ENCODE peak calls at places on chromosomes 2 and 18, in four cellular contexts. One of them, this sample, is unnamed.

GRCh38 chr2:60549250-60550150 is 4.0 kb downstream of the BCL11A start:
- DNase-seq in gastrocnemius medialis: no peak
- DNase-seq in AG04450: no peak
- DNase-seq in heart right ventricle: peak
- DNase-seq in this sample: no peak

GRCh38 chr2:16871426-16871825 is 205.8 kb upstream of the CYRIA start:
- DNase-seq in gastrocnemius medialis: no peak
- DNase-seq in heart right ventricle: no peak
- DNase-seq in AG04450: no peak
- DNase-seq in this sample: no peak

GRCh38 chr2:191713837-191714236 is 35.9 kb downstream of the NABP1 start:
- DNase-seq in AG04450: no peak
- DNase-seq in heart right ventricle: no peak
- DNase-seq in gastrocnemius medialis: no peak
- DNase-seq in this sample: no peak

GRCh38 chr2:33081691-33082090 is 134.9 kb downstream of the LTBP1 start:
- DNase-seq in heart right ventricle: no peak
- DNase-seq in AG04450: no peak
- DNase-seq in gastrocnemius medialis: no peak
- DNase-seq in this sample: no peak

GRCh38 chr2:20382965-20383800 is 32.5 kb upstream of the PUM2 start:
- DNase-seq in AG04450: peak
- DNase-seq in heart right ventricle: no peak
- DNase-seq in gastrocnemius medialis: no peak
- DNase-seq in this sample: no peak

GRCh38 chr2:28216320-28216719 is 176.3 kb upstream of the FOSL2 start:
- DNase-seq in heart right ventricle: no peak
- DNase-seq in AG04450: no peak
- DNase-seq in gastrocnemius medialis: no peak
- DNase-seq in this sample: no peak

GRCh38 chr2:28662468-28663095 is 89.0 kb upstream of the PPP1CB start:
- DNase-seq in AG04450: no peak
- DNase-seq in heart right ventricle: no peak
- DNase-seq in gastrocnemius medialis: no peak
- DNase-seq in this sample: no peak

GRCh38 chr18:2237706-2238105 is 333.6 kb downstream of the METTL4 start:
- DNase-seq in AG04450: no peak
- DNase-seq in heart right ventricle: no peak
- DNase-seq in gastrocnemius medialis: no peak
- DNase-seq in this sample: no peak

GRCh38 chr2:67268806-67269205 is 128.3 kb upstream of the ETAA1 start:
- DNase-seq in AG04450: no peak
- DNase-seq in gastrocnemius medialis: no peak
- DNase-seq in heart right ventricle: no peak
- DNase-seq in this sample: no peak

GRCh38 chr18:77102246-77103040 is 30.1 kb downstream of the MBP start:
- DNase-seq in AG04450: peak
- DNase-seq in gastrocnemius medialis: no peak
- DNase-seq in heart right ventricle: no peak
- DNase-seq in this sample: no peak

GRCh38 chr2:160214461-160215055 is 14.5 kb upstream of the ITGB6 start:
- DNase-seq in AG04450: peak
- DNase-seq in gastrocnemius medialis: peak
- DNase-seq in heart right ventricle: no peak
- DNase-seq in this sample: no peak

GRCh38 chr2:239328306-239329191 is 72.3 kb downstream of the HDAC4 start:
- DNase-seq in AG04450: peak
- DNase-seq in heart right ventricle: peak
- DNase-seq in gastrocnemius medialis: peak
- DNase-seq in this sample: peak

GRCh38 chr2:220555961-220556360 is 928.5 kb downstream of the SLC4A3 start:
- DNase-seq in heart right ventricle: no peak
- DNase-seq in gastrocnemius medialis: no peak
- DNase-seq in AG04450: no peak
- DNase-seq in this sample: no peak

GRCh38 chr18:59249186-59249774 is 24.0 kb downstream of the RAX start:
- DNase-seq in gastrocnemius medialis: no peak
- DNase-seq in AG04450: peak
- DNase-seq in heart right ventricle: no peak
- DNase-seq in this sample: no peak

GRCh38 chr2:217740796-217741195 is 262.0 kb downstream of the TNS1 start:
- DNase-seq in heart right ventricle: no peak
- DNase-seq in gastrocnemius medialis: no peak
- DNase-seq in AG04450: no peak
- DNase-seq in this sample: no peak

GRCh38 chr2:54402350-54402749 is 53.8 kb upstream of the SPTBN1 start:
- DNase-seq in heart right ventricle: peak
- DNase-seq in gastrocnemius medialis: peak
- DNase-seq in AG04450: peak
- DNase-seq in this sample: no peak

GRCh38 chr2:73913414-73914054 is 13.1 kb upstream of the DGUOK start:
- DNase-seq in gastrocnemius medialis: no peak
- DNase-seq in AG04450: no peak
- DNase-seq in heart right ventricle: no peak
- DNase-seq in this sample: no peak

GRCh38 chr2:177598321-177598922 is 205.8 kb downstream of the AGPS start:
- DNase-seq in gastrocnemius medialis: no peak
- DNase-seq in AG04450: no peak
- DNase-seq in heart right ventricle: peak
- DNase-seq in this sample: peak

GRCh38 chr2:136645458-136645857 is 119.9 kb upstream of the THSD7B start:
- DNase-seq in AG04450: no peak
- DNase-seq in heart right ventricle: no peak
- DNase-seq in gastrocnemius medialis: no peak
- DNase-seq in this sample: no peak

GRCh38 chr2:158878003-158878402 is 82.9 kb downstream of the DAPL1 start:
- DNase-seq in gastrocnemius medialis: no peak
- DNase-seq in AG04450: no peak
- DNase-seq in heart right ventricle: no peak
- DNase-seq in this sample: no peak

GRCh38 chr2:17879137-17879912 is 858 bp downstream of the KCNS3 start:
- DNase-seq in heart right ventricle: peak
- DNase-seq in gastrocnemius medialis: peak
- DNase-seq in AG04450: no peak
- DNase-seq in this sample: peak

GRCh38 chr18:58580078-58580477 is 48.8 kb downstream of the ALPK2 start:
- DNase-seq in AG04450: no peak
- DNase-seq in gastrocnemius medialis: no peak
- DNase-seq in heart right ventricle: no peak
- DNase-seq in this sample: no peak

GRCh38 chr2:172089005-172089504 is 3.7 kb downstream of the DLX1 start:
- DNase-seq in AG04450: no peak
- DNase-seq in gastrocnemius medialis: no peak
- DNase-seq in heart right ventricle: no peak
- DNase-seq in this sample: no peak

GRCh38 chr2:60484080-60484737 is 69.2 kb downstream of the BCL11A start:
- DNase-seq in heart right ventricle: no peak
- DNase-seq in gastrocnemius medialis: no peak
- DNase-seq in AG04450: peak
- DNase-seq in this sample: no peak

GRCh38 chr2:207045531-207045930 is 106.2 kb downstream of the CPO start:
- DNase-seq in heart right ventricle: no peak
- DNase-seq in gastrocnemius medialis: no peak
- DNase-seq in AG04450: no peak
- DNase-seq in this sample: no peak

GRCh38 chr2:207044380-207044779 is 105.1 kb downstream of the CPO start:
- DNase-seq in AG04450: no peak
- DNase-seq in heart right ventricle: no peak
- DNase-seq in gastrocnemius medialis: no peak
- DNase-seq in this sample: no peak

GRCh38 chr2:207044963-207045362 is 105.6 kb downstream of the CPO start:
- DNase-seq in heart right ventricle: no peak
- DNase-seq in gastrocnemius medialis: no peak
- DNase-seq in AG04450: no peak
- DNase-seq in this sample: no peak

GRCh38 chr2:207048421-207048820 is 109.1 kb downstream of the CPO start:
- DNase-seq in AG04450: no peak
- DNase-seq in heart right ventricle: no peak
- DNase-seq in gastrocnemius medialis: no peak
- DNase-seq in this sample: no peak

GRCh38 chr2:207046642-207047213 is 107.4 kb downstream of the CPO start:
- DNase-seq in gastrocnemius medialis: no peak
- DNase-seq in AG04450: no peak
- DNase-seq in heart right ventricle: no peak
- DNase-seq in this sample: no peak
- TF ChIP-seq CTCF in gastrocnemius medialis: no peak
- TF ChIP-seq CTCF in AG04450: no peak
- TF ChIP-seq CTCF in heart right ventricle: peak
- TF ChIP-seq CTCF in this sample: peak

GRCh38 chr2:205898744-205899143 is 187.2 kb downstream of the INO80D start:
- DNase-seq in AG04450: no peak
- DNase-seq in heart right ventricle: no peak
- DNase-seq in gastrocnemius medialis: no peak
- DNase-seq in this sample: no peak

GRCh38 chr2:205902899-205903236 is 183.1 kb downstream of the INO80D start:
- DNase-seq in gastrocnemius medialis: no peak
- DNase-seq in heart right ventricle: no peak
- DNase-seq in AG04450: no peak
- DNase-seq in this sample: no peak

GRCh38 chr2:205904873-205905272 is 181.1 kb downstream of the INO80D start:
- DNase-seq in heart right ventricle: no peak
- DNase-seq in AG04450: no peak
- DNase-seq in gastrocnemius medialis: no peak
- DNase-seq in this sample: no peak

GRCh38 chr2:205903549-205904129 is 182.3 kb downstream of the INO80D start:
- DNase-seq in heart right ventricle: no peak
- DNase-seq in AG04450: no peak
- DNase-seq in gastrocnemius medialis: no peak
- DNase-seq in this sample: no peak

DNA sequence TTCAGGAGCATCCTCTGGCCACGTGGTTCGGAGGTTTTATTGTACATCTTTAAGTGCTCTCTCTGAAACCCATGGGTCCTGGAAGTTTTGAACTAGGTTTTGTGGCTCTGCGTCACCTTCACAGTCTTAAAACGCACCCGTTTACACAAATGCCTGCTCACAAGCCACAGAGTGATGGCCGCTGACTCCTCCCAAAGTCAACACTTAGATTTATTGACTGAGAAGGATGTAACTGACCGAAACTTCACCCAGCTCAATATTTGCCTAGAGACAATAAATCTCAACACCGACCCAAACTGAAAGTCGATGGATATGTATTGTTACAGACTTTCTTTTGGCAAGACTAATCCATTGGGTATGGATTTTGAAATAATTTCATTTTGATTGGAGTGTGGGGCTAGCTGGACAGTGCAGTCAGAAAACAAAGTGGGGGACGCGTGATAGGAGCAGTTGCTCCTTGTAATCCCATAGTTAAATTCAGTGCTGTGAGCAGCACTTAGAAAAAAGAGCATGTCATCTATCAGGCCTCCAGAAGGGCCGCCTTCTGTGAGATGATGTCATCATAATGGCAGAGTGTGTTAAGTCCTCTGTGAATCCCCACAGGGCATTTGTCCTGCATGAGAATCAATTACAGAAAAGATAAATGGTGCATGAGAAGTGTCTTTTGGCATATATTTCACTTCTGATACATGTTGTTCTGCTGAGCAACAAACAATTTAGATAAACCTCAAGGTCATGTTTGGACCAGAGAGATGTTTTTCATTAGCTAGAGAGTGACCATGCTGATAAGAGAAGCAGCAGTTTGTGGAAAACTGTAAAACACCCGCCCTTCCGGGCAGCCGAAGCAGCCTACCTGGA is 183.7 kb downstream of the INO80D start:
- DNase-seq in AG04450: no peak
- DNase-seq in gastrocnemius medialis: no peak
- DNase-seq in heart right ventricle: no peak
- DNase-seq in this sample: no peak
- H3K27ac ChIP-seq in AG04450: no peak
- H3K27ac ChIP-seq in gastrocnemius medialis: no peak
- H3K27ac ChIP-seq in heart right ventricle: no peak
- H3K27ac ChIP-seq in this sample: no peak

GRCh38 chr2:120912101-120912985 is 176.7 kb downstream of the GLI2 start:
- DNase-seq in AG04450: peak
- DNase-seq in heart right ventricle: peak
- DNase-seq in gastrocnemius medialis: no peak
- DNase-seq in this sample: no peak

GRCh38 chr2:120915670-120916069 is 180.0 kb downstream of the GLI2 start:
- DNase-seq in AG04450: no peak
- DNase-seq in heart right ventricle: no peak
- DNase-seq in gastrocnemius medialis: no peak
- DNase-seq in this sample: no peak

GRCh38 chr2:120913972-120914838 is 178.5 kb downstream of the GLI2 start:
- DNase-seq in AG04450: no peak
- DNase-seq in gastrocnemius medialis: no peak
- DNase-seq in heart right ventricle: no peak
- DNase-seq in this sample: no peak

GRCh38 chr2:120916446-120916845 is 180.8 kb downstream of the GLI2 start:
- DNase-seq in heart right ventricle: no peak
- DNase-seq in gastrocnemius medialis: no peak
- DNase-seq in AG04450: no peak
- DNase-seq in this sample: no peak

DNA sequence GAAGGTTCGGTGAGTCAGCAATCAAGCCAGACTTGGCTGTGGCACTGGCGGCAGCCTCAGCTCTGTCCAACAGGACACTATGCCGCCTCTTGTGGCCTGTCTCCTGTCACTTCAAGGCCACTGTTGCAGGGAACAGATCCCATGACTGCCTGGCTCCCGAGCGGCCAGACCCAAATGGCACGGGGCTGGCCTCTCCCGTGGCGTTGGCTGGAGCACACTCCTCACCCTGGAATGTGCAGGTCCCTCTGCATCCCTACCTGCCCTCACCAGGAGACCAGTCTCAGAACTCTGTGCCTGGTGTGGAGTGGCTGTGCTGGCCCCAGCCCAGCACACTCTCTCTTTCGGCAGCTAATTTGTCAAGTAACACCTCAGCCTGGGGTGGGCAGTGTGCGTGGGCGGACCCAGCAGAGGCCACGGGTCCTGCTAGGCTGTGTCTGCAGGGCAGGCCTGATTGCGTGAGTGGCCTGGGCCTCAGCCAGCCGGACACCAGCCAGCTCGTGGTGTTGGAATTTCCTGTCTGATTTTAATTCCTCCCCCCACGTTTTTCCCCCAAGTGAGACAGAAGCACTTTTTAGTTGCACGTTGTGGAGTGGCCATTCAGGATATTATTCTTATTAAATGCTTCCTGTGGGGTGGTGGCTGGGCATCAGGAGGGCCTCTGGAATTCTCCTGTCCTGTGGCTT is 179.3 kb downstream of the GLI2 start:
- DNase-seq in gastrocnemius medialis: peak
- DNase-seq in heart right ventricle: peak
- DNase-seq in AG04450: peak
- DNase-seq in this sample: no peak
- TF ChIP-seq CTCF in gastrocnemius medialis: peak
- TF ChIP-seq CTCF in heart right ventricle: peak
- TF ChIP-seq CTCF in AG04450: no peak
- TF ChIP-seq CTCF in this sample: no peak

DNA sequence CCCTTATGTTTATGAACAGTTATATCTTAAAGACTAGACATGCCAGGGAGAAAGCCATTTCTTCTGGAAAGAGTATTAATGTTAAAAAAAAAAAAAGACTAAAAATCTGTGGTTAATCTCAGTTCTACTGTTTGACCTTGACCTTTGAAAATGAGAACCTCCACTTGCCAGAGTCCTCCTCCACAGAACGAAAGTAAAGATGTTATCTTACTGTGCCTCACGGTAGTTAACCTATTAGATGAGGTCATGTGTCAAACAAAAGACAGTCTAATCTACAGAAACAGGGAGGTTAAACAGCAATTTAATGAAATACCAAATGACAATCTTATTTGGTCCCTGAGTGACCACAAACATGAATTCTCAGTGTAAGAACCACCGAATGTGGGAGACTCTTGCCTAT is 51.2 kb downstream of the SLC14A2 start:
- DNase-seq in gastrocnemius medialis: no peak
- DNase-seq in heart right ventricle: no peak
- DNase-seq in AG04450: no peak
- DNase-seq in this sample: no peak
- H3K27ac ChIP-seq in gastrocnemius medialis: no peak
- H3K27ac ChIP-seq in heart right ventricle: no peak
- H3K27ac ChIP-seq in AG04450: no peak
- H3K27ac ChIP-seq in this sample: no peak